ENCODE peak calls at places on chromosomes 12 and 14, in nine cellular contexts. U is fibroblast of lung, S is activated B cell treated with CpG ODN at 0.5 μM for 24 hours, A is HT1080, E is HEK293T, T is PC-3, K is AG09309, Y is AG10803, F is omental fat pad. V is an unnamed sample.

GRCh38 chr12:53737951-53738833 is 10.9 kb upstream of the CALCOCO1 start:
- DNase-seq in U (no peak), S (peak; percentile 50), A (no peak), E (no peak), T (no peak), K (no peak), Y (no peak), F (no peak), V (no peak)

GRCh38 chr12:95583933-95584332 is 32.7 kb upstream of the USP44 start:
- DNase-seq in U (no peak), S (no peak), A (no peak), E (no peak), T (no peak), K (no peak), Y (no peak), F (no peak), V (no peak)

GRCh38 chr12:109640961-109641360 is 67.4 kb downstream of the MVK start:
- DNase-seq in U (no peak), S (no peak), A (peak; percentile 15), E (no peak), T (no peak), K (no peak), Y (no peak), F (no peak), V (no peak)

GRCh38 chr12:62306569-62307530 is 46.6 kb downstream of the USP15 start:
- DNase-seq in U (no peak), S (no peak), A (no peak), E (no peak), T (no peak), K (no peak), Y (no peak), F (no peak), V (no peak)

GRCh38 chr12:130761537-130762318 is 45.6 kb upstream of the RIMBP2 start:
- DNase-seq in U (peak; percentile 40), S (no peak), A (peak; percentile 44), E (peak; percentile 59), T (peak; percentile 92), K (peak; percentile 21), Y (peak; percentile 51), F (no peak), V (peak; percentile 45)

GRCh38 chr12:98446716-98447115 is 68.7 kb upstream of the TMPO start:
- DNase-seq in U (no peak), S (no peak), A (no peak), E (no peak), T (no peak), K (no peak), Y (peak; percentile 76), F (no peak), V (no peak)

GRCh38 chr14:85532981-85533820 is 3.3 kb downstream of the FLRT2 start:
- DNase-seq in U (peak; percentile 85), S (no peak), A (peak; percentile 71), E (no peak), T (peak; percentile 7), K (no peak), Y (peak; percentile 87), F (no peak), V (peak; percentile 94)

GRCh38 chr14:79111963-79112362 is 941.8 kb downstream of the NRXN3 start:
- DNase-seq in U (peak; percentile 60), S (no peak), A (no peak), E (no peak), T (no peak), K (no peak), Y (no peak), F (no peak), V (no peak)

GRCh38 chr12:18224745-18225144 is 36.6 kb upstream of the PIK3C2G start:
- DNase-seq in U (peak; percentile 37), S (no peak), A (peak; percentile 17), E (peak; percentile 17), T (peak; percentile 57), K (peak; percentile 14), Y (peak; percentile 48), F (no peak), V (no peak)

GRCh38 chr14:31270196-31270772 is 62.7 kb upstream of the HECTD1 start:
- DNase-seq in U (no peak), S (no peak), A (peak; percentile 51), E (no peak), T (no peak), K (no peak), Y (no peak), F (no peak), V (no peak)

GRCh38 chr12:93199831-93200236 is 177.9 kb upstream of the NUDT4 start:
- DNase-seq in U (peak; percentile 72), S (no peak), A (no peak), E (no peak), T (no peak), K (no peak), Y (no peak), F (no peak), V (no peak)

GRCh38 chr14:46686652-46687051 is 35.1 kb upstream of the RPL10L start:
- DNase-seq in U (no peak), S (no peak), A (peak; percentile 36), E (no peak), T (no peak), K (no peak), Y (no peak), F (no peak), V (no peak)

GRCh38 chr12:62799766-62800406 is 135.1 kb downstream of the PPM1H start:
- DNase-seq in U (no peak), S (no peak), A (no peak), E (no peak), T (peak; percentile 92), K (no peak), Y (no peak), F (no peak), V (no peak)

GRCh38 chr12:45208604-45209487 is 7.0 kb upstream of the ANO6 start:
- DNase-seq in U (peak; percentile 49), S (no peak), A (peak; percentile 68), E (no peak), T (peak; percentile 68), K (no peak), Y (peak; percentile 60), F (no peak), V (peak; percentile 75)

GRCh38 chr14:95485222-95485819 is 31.1 kb downstream of the SYNE3 start:
- DNase-seq in U (no peak), S (no peak), A (no peak), E (no peak), T (no peak), K (no peak), Y (no peak), F (no peak), V (no peak)

GRCh38 chr12:117674313-117674712 is 294.5 kb downstream of the KSR2 start:
- DNase-seq in U (peak; percentile 62), S (no peak), A (peak; percentile 38), E (no peak), T (peak; percentile 69), K (no peak), Y (no peak), F (no peak), V (no peak)

GRCh38 chr12:70609203-70609602 is 28.0 kb downstream of the PTPRB start:
- DNase-seq in U (peak; percentile 21), S (no peak), A (no peak), E (peak; percentile 10), T (no peak), K (no peak), Y (peak; percentile 6), F (no peak), V (no peak)

GRCh38 chr12:116427200-116427932 is 131.8 kb upstream of the MAP1LC3B2 start:
- DNase-seq in U (peak; percentile 37), S (no peak), A (no peak), E (no peak), T (peak; percentile 24), K (no peak), Y (peak; percentile 35), F (no peak), V (no peak)

GRCh38 chr14:75725481-75725880 is 64.4 kb downstream of the TTLL5 start:
- DNase-seq in U (peak; percentile 27), S (no peak), A (peak; percentile 39), E (no peak), T (no peak), K (no peak), Y (no peak), F (no peak), V (peak; percentile 16)

GRCh38 chr12:108896331-108896730 is 16.4 kb downstream of the DAO start:
- DNase-seq in U (no peak), S (no peak), A (no peak), E (no peak), T (no peak), K (no peak), Y (no peak), F (no peak), V (no peak)

GRCh38 chr12:32084017-32084688 is 22.5 kb upstream of the BICD1 start:
- DNase-seq in U (peak; percentile 15), S (no peak), A (no peak), E (no peak), T (no peak), K (no peak), Y (peak; percentile 15), F (no peak), V (no peak)

GRCh38 chr12:65334534-65334933 is 56.1 kb downstream of the MSRB3 start:
- DNase-seq in U (no peak), S (no peak), A (no peak), E (no peak), T (no peak), K (no peak), Y (peak; percentile 33), F (no peak), V (peak; percentile 33)

GRCh38 chr12:25767613-25768012 is 190.9 kb upstream of the RASSF8 start:
- DNase-seq in U (peak; percentile 58), S (no peak), A (peak; percentile 38), E (no peak), T (peak; percentile 79), K (no peak), Y (peak; percentile 53), F (no peak), V (peak; percentile 45)

GRCh38 chr14:70808402-70809237 is 693 bp downstream of the MAP3K9 start:
- DNase-seq in U (peak; percentile 10), S (peak; percentile 44), A (no peak), E (peak; percentile 32), T (no peak), K (no peak), Y (no peak), F (no peak), V (peak; percentile 23)

GRCh38 chr12:19971396-19971802 is 396.9 kb upstream of the PDE3A start:
- DNase-seq in U (peak; percentile 94), S (no peak), A (no peak), E (peak; percentile 14), T (no peak), K (no peak), Y (peak; percentile 60), F (no peak), V (no peak)

GRCh38 chr12:92444763-92445162 is 258.0 kb upstream of the PLEKHG7 start:
- DNase-seq in U (no peak), S (peak; percentile 49), A (no peak), E (no peak), T (no peak), K (no peak), Y (no peak), F (no peak), V (no peak)

GRCh38 chr14:91186515-91187066 is 57.9 kb downstream of the GPR68 start:
- DNase-seq in U (peak; percentile 15), S (no peak), A (peak; percentile 26), E (no peak), T (peak; percentile 40), K (no peak), Y (peak; percentile 36), F (no peak), V (peak; percentile 76)

GRCh38 chr12:22355011-22355580 is 20.6 kb upstream of the ST8SIA1 start:
- DNase-seq in U (no peak), S (no peak), A (no peak), E (no peak), T (peak; percentile 2), K (no peak), Y (no peak), F (no peak), V (no peak)

GRCh38 chr12:131885543-131886057 is 8.8 kb upstream of the ULK1 start:
- DNase-seq in U (no peak), S (no peak), A (no peak), E (no peak), T (no peak), K (no peak), Y (no peak), F (no peak), V (no peak)

GRCh38 chr12:111409403-111410228 is 3.9 kb downstream of the SH2B3 start:
- DNase-seq in U (peak; percentile 81), S (peak; percentile 36), A (peak; percentile 97), E (no peak), T (no peak), K (no peak), Y (peak; percentile 77), F (no peak), V (peak; percentile 92)

GRCh38 chr12:76340680-76341435 is 7.4 kb downstream of the BBS10 start:
- DNase-seq in U (no peak), S (no peak), A (no peak), E (no peak), T (no peak), K (no peak), Y (no peak), F (no peak), V (no peak)